ENCODE peak calls at places on chromosomes 16 and 17, in nine cellular contexts. One of them, this sample, is unnamed.

GRCh38 chr17:21548236-21548635 is 144.1 kb upstream of the KCNJ18 start:
- DNase-seq in esophagus squamous epithelium: no peak
- DNase-seq in T-helper 2 cell: no peak
- DNase-seq in posterior vena cava: no peak
- DNase-seq in germinal center: no peak
- DNase-seq in stimulated activated CD8-positive, alpha-beta memory T cell treated with anti-CD3 and anti-CD28 coated beads, Interleukin-12 subunit alpha, Interleukin-12 subunit beta, amount 100 ng/mL, for 4 hours: no peak
- DNase-seq in right atrium auricular region: no peak
- DNase-seq in MG63: no peak
- DNase-seq in NAMALWA: no peak
- DNase-seq in this sample: no peak

GRCh38 chr16:68984467-68984866 is 121.0 kb upstream of the HAS3 start:
- DNase-seq in right atrium auricular region: no peak
- DNase-seq in germinal center: no peak
- DNase-seq in NAMALWA: no peak
- DNase-seq in T-helper 2 cell: no peak
- DNase-seq in posterior vena cava: no peak
- DNase-seq in MG63: no peak
- DNase-seq in esophagus squamous epithelium: no peak
- DNase-seq in stimulated activated CD8-positive, alpha-beta memory T cell treated with anti-CD3 and anti-CD28 coated beads, Interleukin-12 subunit alpha, Interleukin-12 subunit beta, amount 100 ng/mL, for 4 hours: no peak
- DNase-seq in this sample: no peak

GRCh38 chr16:35197656-35198055 is 1738.2 kb downstream of the TP53TG3F start:
- DNase-seq in right atrium auricular region: no peak
- DNase-seq in stimulated activated CD8-positive, alpha-beta memory T cell treated with anti-CD3 and anti-CD28 coated beads, Interleukin-12 subunit alpha, Interleukin-12 subunit beta, amount 100 ng/mL, for 4 hours: no peak
- DNase-seq in posterior vena cava: no peak
- DNase-seq in esophagus squamous epithelium: no peak
- DNase-seq in MG63: no peak
- DNase-seq in germinal center: no peak
- DNase-seq in NAMALWA: no peak
- DNase-seq in T-helper 2 cell: no peak
- DNase-seq in this sample: no peak

GRCh38 chr17:67655478-67656148 is 62.1 kb upstream of the NOL11 start:
- DNase-seq in germinal center: no peak
- DNase-seq in esophagus squamous epithelium: no peak
- DNase-seq in right atrium auricular region: no peak
- DNase-seq in stimulated activated CD8-positive, alpha-beta memory T cell treated with anti-CD3 and anti-CD28 coated beads, Interleukin-12 subunit alpha, Interleukin-12 subunit beta, amount 100 ng/mL, for 4 hours: no peak
- DNase-seq in posterior vena cava: no peak
- DNase-seq in MG63: no peak
- DNase-seq in T-helper 2 cell: no peak
- DNase-seq in NAMALWA: no peak
- DNase-seq in this sample: no peak

GRCh38 chr17:42783062-42783777 is 2.8 kb downstream of the WNK4 start:
- DNase-seq in stimulated activated CD8-positive, alpha-beta memory T cell treated with anti-CD3 and anti-CD28 coated beads, Interleukin-12 subunit alpha, Interleukin-12 subunit beta, amount 100 ng/mL, for 4 hours: no peak
- DNase-seq in esophagus squamous epithelium: no peak
- DNase-seq in NAMALWA: no peak
- DNase-seq in MG63: no peak
- DNase-seq in T-helper 2 cell: no peak
- DNase-seq in posterior vena cava: no peak
- DNase-seq in germinal center: no peak
- DNase-seq in right atrium auricular region: no peak
- DNase-seq in this sample: no peak

GRCh38 chr17:57984226-57984890 is 3.7 kb downstream of the VEZF1 start:
- DNase-seq in stimulated activated CD8-positive, alpha-beta memory T cell treated with anti-CD3 and anti-CD28 coated beads, Interleukin-12 subunit alpha, Interleukin-12 subunit beta, amount 100 ng/mL, for 4 hours: no peak
- DNase-seq in posterior vena cava: no peak
- DNase-seq in right atrium auricular region: no peak
- DNase-seq in T-helper 2 cell: no peak
- DNase-seq in NAMALWA: no peak
- DNase-seq in esophagus squamous epithelium: no peak
- DNase-seq in MG63: no peak
- DNase-seq in germinal center: no peak
- DNase-seq in this sample: no peak

GRCh38 chr16:48231675-48232214 is 12.4 kb upstream of the LONP2 start:
- DNase-seq in NAMALWA: peak; percentile 60
- DNase-seq in MG63: peak; percentile 2
- DNase-seq in stimulated activated CD8-positive, alpha-beta memory T cell treated with anti-CD3 and anti-CD28 coated beads, Interleukin-12 subunit alpha, Interleukin-12 subunit beta, amount 100 ng/mL, for 4 hours: no peak
- DNase-seq in posterior vena cava: no peak
- DNase-seq in right atrium auricular region: no peak
- DNase-seq in esophagus squamous epithelium: no peak
- DNase-seq in T-helper 2 cell: no peak
- DNase-seq in germinal center: no peak
- DNase-seq in this sample: peak; percentile 59

GRCh38 chr16:28903344-28904042 is 21.5 kb downstream of the RABEP2 start:
- DNase-seq in NAMALWA: no peak
- DNase-seq in posterior vena cava: no peak
- DNase-seq in MG63: no peak
- DNase-seq in right atrium auricular region: no peak
- DNase-seq in T-helper 2 cell: no peak
- DNase-seq in stimulated activated CD8-positive, alpha-beta memory T cell treated with anti-CD3 and anti-CD28 coated beads, Interleukin-12 subunit alpha, Interleukin-12 subunit beta, amount 100 ng/mL, for 4 hours: no peak
- DNase-seq in germinal center: no peak
- DNase-seq in esophagus squamous epithelium: no peak
- DNase-seq in this sample: no peak

GRCh38 chr17:38590988-38591758 is 14.6 kb downstream of the SRCIN1 start:
- DNase-seq in MG63: no peak
- DNase-seq in germinal center: no peak
- DNase-seq in NAMALWA: peak; percentile 61
- DNase-seq in right atrium auricular region: no peak
- DNase-seq in stimulated activated CD8-positive, alpha-beta memory T cell treated with anti-CD3 and anti-CD28 coated beads, Interleukin-12 subunit alpha, Interleukin-12 subunit beta, amount 100 ng/mL, for 4 hours: no peak
- DNase-seq in T-helper 2 cell: no peak
- DNase-seq in posterior vena cava: no peak
- DNase-seq in esophagus squamous epithelium: no peak
- DNase-seq in this sample: no peak

GRCh38 chr16:48720266-48720665 is 110.3 kb upstream of the N4BP1 start:
- DNase-seq in esophagus squamous epithelium: no peak
- DNase-seq in NAMALWA: peak; percentile 20
- DNase-seq in MG63: peak; percentile 6
- DNase-seq in T-helper 2 cell: no peak
- DNase-seq in stimulated activated CD8-positive, alpha-beta memory T cell treated with anti-CD3 and anti-CD28 coated beads, Interleukin-12 subunit alpha, Interleukin-12 subunit beta, amount 100 ng/mL, for 4 hours: no peak
- DNase-seq in posterior vena cava: no peak
- DNase-seq in right atrium auricular region: no peak
- DNase-seq in germinal center: no peak
- DNase-seq in this sample: peak; percentile 10

GRCh38 chr16:17194190-17194780 is 276.5 kb downstream of the XYLT1 start:
- DNase-seq in esophagus squamous epithelium: no peak
- DNase-seq in MG63: peak; percentile 17
- DNase-seq in posterior vena cava: peak; percentile 87
- DNase-seq in right atrium auricular region: no peak
- DNase-seq in stimulated activated CD8-positive, alpha-beta memory T cell treated with anti-CD3 and anti-CD28 coated beads, Interleukin-12 subunit alpha, Interleukin-12 subunit beta, amount 100 ng/mL, for 4 hours: peak; percentile 20
- DNase-seq in T-helper 2 cell: peak; percentile 7
- DNase-seq in germinal center: peak; percentile 42
- DNase-seq in NAMALWA: peak; percentile 52
- DNase-seq in this sample: peak; percentile 51

GRCh38 chr17:32780721-32781120 is 96.2 kb downstream of the MYO1D start:
- DNase-seq in NAMALWA: no peak
- DNase-seq in right atrium auricular region: no peak
- DNase-seq in posterior vena cava: no peak
- DNase-seq in MG63: no peak
- DNase-seq in germinal center: no peak
- DNase-seq in stimulated activated CD8-positive, alpha-beta memory T cell treated with anti-CD3 and anti-CD28 coated beads, Interleukin-12 subunit alpha, Interleukin-12 subunit beta, amount 100 ng/mL, for 4 hours: no peak
- DNase-seq in esophagus squamous epithelium: no peak
- DNase-seq in T-helper 2 cell: no peak
- DNase-seq in this sample: no peak

GRCh38 chr17:20925954-20926353 is 116.9 kb downstream of the USP22 start:
- DNase-seq in posterior vena cava: no peak
- DNase-seq in germinal center: no peak
- DNase-seq in stimulated activated CD8-positive, alpha-beta memory T cell treated with anti-CD3 and anti-CD28 coated beads, Interleukin-12 subunit alpha, Interleukin-12 subunit beta, amount 100 ng/mL, for 4 hours: no peak
- DNase-seq in esophagus squamous epithelium: no peak
- DNase-seq in NAMALWA: peak; percentile 2
- DNase-seq in right atrium auricular region: no peak
- DNase-seq in MG63: no peak
- DNase-seq in T-helper 2 cell: no peak
- DNase-seq in this sample: no peak

GRCh38 chr17:72539981-72540897 is 419.4 kb downstream of the SOX9 start:
- DNase-seq in right atrium auricular region: peak; percentile 80
- DNase-seq in T-helper 2 cell: no peak
- DNase-seq in stimulated activated CD8-positive, alpha-beta memory T cell treated with anti-CD3 and anti-CD28 coated beads, Interleukin-12 subunit alpha, Interleukin-12 subunit beta, amount 100 ng/mL, for 4 hours: peak; percentile 10
- DNase-seq in esophagus squamous epithelium: no peak
- DNase-seq in germinal center: peak; percentile 75
- DNase-seq in posterior vena cava: peak; percentile 91
- DNase-seq in NAMALWA: peak; percentile 58
- DNase-seq in MG63: peak; percentile 80
- DNase-seq in this sample: peak; percentile 90

GRCh38 chr16:70788668-70789161 is 12.2 kb downstream of the VAC14 start:
- DNase-seq in MG63: no peak
- DNase-seq in right atrium auricular region: no peak
- DNase-seq in posterior vena cava: no peak
- DNase-seq in esophagus squamous epithelium: no peak
- DNase-seq in T-helper 2 cell: no peak
- DNase-seq in NAMALWA: no peak
- DNase-seq in germinal center: no peak
- DNase-seq in stimulated activated CD8-positive, alpha-beta memory T cell treated with anti-CD3 and anti-CD28 coated beads, Interleukin-12 subunit alpha, Interleukin-12 subunit beta, amount 100 ng/mL, for 4 hours: no peak
- DNase-seq in this sample: no peak

GRCh38 chr17:76943202-76943601 is 75.0 kb downstream of the MGAT5B start:
- DNase-seq in germinal center: no peak
- DNase-seq in stimulated activated CD8-positive, alpha-beta memory T cell treated with anti-CD3 and anti-CD28 coated beads, Interleukin-12 subunit alpha, Interleukin-12 subunit beta, amount 100 ng/mL, for 4 hours: no peak
- DNase-seq in right atrium auricular region: no peak
- DNase-seq in posterior vena cava: no peak
- DNase-seq in esophagus squamous epithelium: no peak
- DNase-seq in NAMALWA: no peak
- DNase-seq in T-helper 2 cell: no peak
- DNase-seq in MG63: no peak
- DNase-seq in this sample: no peak

GRCh38 chr17:79951361-79952264 is 84.1 kb downstream of the TBC1D16 start:
- DNase-seq in NAMALWA: no peak
- DNase-seq in stimulated activated CD8-positive, alpha-beta memory T cell treated with anti-CD3 and anti-CD28 coated beads, Interleukin-12 subunit alpha, Interleukin-12 subunit beta, amount 100 ng/mL, for 4 hours: no peak
- DNase-seq in MG63: no peak
- DNase-seq in T-helper 2 cell: no peak
- DNase-seq in right atrium auricular region: no peak
- DNase-seq in posterior vena cava: peak; percentile 83
- DNase-seq in esophagus squamous epithelium: no peak
- DNase-seq in germinal center: no peak
- DNase-seq in this sample: no peak

This sample was measured in GM20000.